ENCODE peak calls at places on chromosome 17, in eight cellular contexts. G is AG10803; M is BE2C; O is GM12891; W is stimulated activated CD4-positive, alpha-beta T cell treated with anti-CD3 and anti-CD28 coated beads, Interleukin-15, amount 100 ng/mL, for 1 hour; V is type B pancreatic cell; B is A172; X is NCI-H1048. A is an unnamed sample.

GRCh38 chr17:75875182-75875939 is 3.0 kb downstream of the TRIM47 start:
- DNase-seq in G (no peak), M (no peak), O (no peak), W (no peak), V (no peak), B (no peak), X (no peak), A (no peak)

GRCh38 chr17:17590141-17590735 is 1.3 kb downstream of the PEMT start:
- DNase-seq in G (no peak), M (no peak), O (no peak), W (no peak), V (no peak), B (no peak), X (no peak), A (no peak)

GRCh38 chr17:2853111-2853721 is 57.0 kb downstream of the RAP1GAP2 start:
- DNase-seq in G (peak; percentile 33), M (peak; percentile 53), O (no peak), W (peak; percentile 9), V (peak; percentile 74), B (peak; percentile 33), X (no peak), A (no peak)

GRCh38 chr17:37160940-37161339 is 212.2 kb downstream of the AATF start:
- DNase-seq in G (peak; percentile 51), M (no peak), O (no peak), W (no peak), V (no peak), B (peak; percentile 26), X (no peak), A (no peak)

GRCh38 chr17:43952351-43952723 is 1.4 kb downstream of the PYY start:
- DNase-seq in G (no peak), M (no peak), O (no peak), W (no peak), V (no peak), B (no peak), X (no peak), A (no peak)

GRCh38 chr17:75646626-75646968 is 13.4 kb downstream of the SMIM5 start:
- DNase-seq in G (no peak), M (no peak), O (no peak), W (no peak), V (no peak), B (no peak), X (no peak), A (peak; percentile 65)

GRCh38 chr17:29982991-29983390 is 41.6 kb downstream of the EFCAB5 start:
- DNase-seq in G (peak; percentile 23), M (no peak), O (no peak), W (no peak), V (no peak), B (no peak), X (no peak), A (no peak)

GRCh38 chr17:22266231-22266630 is 573.9 kb downstream of the KCNJ18 start:
- DNase-seq in G (no peak), M (peak; percentile 74), O (no peak), W (no peak), V (no peak), B (no peak), X (no peak), A (no peak)

GRCh38 chr17:12592941-12593340 is 72.7 kb upstream of the MYOCD start:
- DNase-seq in G (no peak), M (no peak), O (no peak), W (no peak), V (no peak), B (no peak), X (no peak), A (no peak)

GRCh38 chr17:8016632-8017424 is 14.4 kb downstream of the GUCY2D start:
- DNase-seq in G (no peak), M (peak; percentile 58), O (no peak), W (no peak), V (no peak), B (no peak), X (no peak), A (peak; percentile 90)

GRCh38 chr17:19805006-19805405 is 56.9 kb upstream of the ALDH3A1 start:
- DNase-seq in G (peak; percentile 73), M (no peak), O (no peak), W (no peak), V (no peak), B (no peak), X (no peak), A (no peak)

GRCh38 chr17:36760425-36760824 is 159.0 kb downstream of the MRM1 start:
- DNase-seq in G (no peak), M (no peak), O (no peak), W (no peak), V (no peak), B (no peak), X (no peak), A (no peak)

GRCh38 chr17:66386789-66387351 is 84.5 kb downstream of the PRKCA start:
- DNase-seq in G (no peak), M (no peak), O (no peak), W (no peak), V (no peak), B (no peak), X (peak; percentile 26), A (no peak)

GRCh38 chr17:77863814-77864161 is 94.7 kb upstream of the TNRC6C start:
- DNase-seq in G (peak; percentile 19), M (peak; percentile 51), O (no peak), W (no peak), V (no peak), B (peak; percentile 47), X (no peak), A (no peak)

GRCh38 chr17:40993084-40993483 is 880 bp downstream of the KRTAP3-3 start:
- DNase-seq in G (no peak), M (no peak), O (no peak), W (no peak), V (no peak), B (no peak), X (no peak), A (no peak)

GRCh38 chr17:63966646-63967265 is 6.0 kb downstream of the SCN4A start:
- DNase-seq in G (no peak), M (no peak), O (no peak), W (no peak), V (no peak), B (no peak), X (no peak), A (no peak)

GRCh38 chr17:4551141-4551540 is 4.0 kb downstream of the MYBBP1A start:
- DNase-seq in G (no peak), M (no peak), O (no peak), W (no peak), V (no peak), B (peak; percentile 23), X (no peak), A (no peak)